ENCODE peak calls at places on chromosome 1, in eight cellular contexts. One of them, this sample, is unnamed.

GRCh38 chr1:64343105-64343960 is 126.6 kb upstream of the CACHD1 start:
- DNase-seq in iris pigment epithelial cell: peak
- DNase-seq in glomerular endothelial cell: peak
- DNase-seq in Ammon's horn: no peak
- DNase-seq in HFFc6: peak
- DNase-seq in upper lobe of left lung: no peak
- DNase-seq in brain microvascular endothelial cell: peak
- DNase-seq in NCI-H460: peak
- DNase-seq in this sample: peak

GRCh38 chr1:59691261-59691660 is 123.5 kb upstream of the HOOK1 start:
- DNase-seq in Ammon's horn: no peak
- DNase-seq in brain microvascular endothelial cell: no peak
- DNase-seq in NCI-H460: no peak
- DNase-seq in iris pigment epithelial cell: no peak
- DNase-seq in upper lobe of left lung: no peak
- DNase-seq in HFFc6: no peak
- DNase-seq in glomerular endothelial cell: no peak
- DNase-seq in this sample: no peak

GRCh38 chr1:55887103-55887712 is 672.0 kb upstream of the USP24 start:
- DNase-seq in Ammon's horn: no peak
- DNase-seq in upper lobe of left lung: no peak
- DNase-seq in glomerular endothelial cell: no peak
- DNase-seq in brain microvascular endothelial cell: no peak
- DNase-seq in HFFc6: no peak
- DNase-seq in iris pigment epithelial cell: no peak
- DNase-seq in NCI-H460: no peak
- DNase-seq in this sample: no peak

GRCh38 chr1:84780000-84780716 is 89.9 kb upstream of the SSX2IP start:
- DNase-seq in glomerular endothelial cell: no peak
- DNase-seq in Ammon's horn: peak
- DNase-seq in upper lobe of left lung: no peak
- DNase-seq in iris pigment epithelial cell: peak
- DNase-seq in HFFc6: no peak
- DNase-seq in brain microvascular endothelial cell: no peak
- DNase-seq in NCI-H460: no peak
- DNase-seq in this sample: no peak

GRCh38 chr1:223819730-223820514 is 25.8 kb downstream of the TP53BP2 start:
- DNase-seq in HFFc6: peak
- DNase-seq in NCI-H460: peak
- DNase-seq in glomerular endothelial cell: no peak
- DNase-seq in Ammon's horn: no peak
- DNase-seq in iris pigment epithelial cell: peak
- DNase-seq in upper lobe of left lung: no peak
- DNase-seq in brain microvascular endothelial cell: no peak
- DNase-seq in this sample: no peak

GRCh38 chr1:113244134-113244820 is 146.0 kb upstream of the MAGI3 start:
- DNase-seq in iris pigment epithelial cell: no peak
- DNase-seq in NCI-H460: no peak
- DNase-seq in glomerular endothelial cell: no peak
- DNase-seq in brain microvascular endothelial cell: no peak
- DNase-seq in upper lobe of left lung: no peak
- DNase-seq in HFFc6: no peak
- DNase-seq in Ammon's horn: no peak
- DNase-seq in this sample: no peak

GRCh38 chr1:220874201-220874655 is 5.0 kb upstream of the HLX start:
- DNase-seq in glomerular endothelial cell: peak
- DNase-seq in upper lobe of left lung: no peak
- DNase-seq in brain microvascular endothelial cell: peak
- DNase-seq in HFFc6: peak
- DNase-seq in NCI-H460: peak
- DNase-seq in iris pigment epithelial cell: peak
- DNase-seq in Ammon's horn: peak
- DNase-seq in this sample: peak

GRCh38 chr1:59332221-59332620 is 35.3 kb downstream of the FGGY start:
- DNase-seq in HFFc6: no peak
- DNase-seq in iris pigment epithelial cell: no peak
- DNase-seq in Ammon's horn: no peak
- DNase-seq in brain microvascular endothelial cell: no peak
- DNase-seq in NCI-H460: no peak
- DNase-seq in upper lobe of left lung: no peak
- DNase-seq in glomerular endothelial cell: no peak
- DNase-seq in this sample: no peak

GRCh38 chr1:77282187-77282865 is 507 bp downstream of the AK5 start:
- DNase-seq in Ammon's horn: no peak
- DNase-seq in NCI-H460: no peak
- DNase-seq in upper lobe of left lung: no peak
- DNase-seq in glomerular endothelial cell: no peak
- DNase-seq in brain microvascular endothelial cell: no peak
- DNase-seq in HFFc6: peak
- DNase-seq in iris pigment epithelial cell: peak
- DNase-seq in this sample: no peak

GRCh38 chr1:66489972-66490601 is 43.9 kb upstream of the SGIP1 start:
- DNase-seq in iris pigment epithelial cell: no peak
- DNase-seq in NCI-H460: no peak
- DNase-seq in HFFc6: peak
- DNase-seq in upper lobe of left lung: no peak
- DNase-seq in brain microvascular endothelial cell: no peak
- DNase-seq in Ammon's horn: no peak
- DNase-seq in glomerular endothelial cell: no peak
- DNase-seq in this sample: no peak

GRCh38 chr1:216523449-216524190 is 100.4 kb upstream of the USH2A start:
- DNase-seq in glomerular endothelial cell: no peak
- DNase-seq in Ammon's horn: no peak
- DNase-seq in NCI-H460: no peak
- DNase-seq in HFFc6: peak
- DNase-seq in upper lobe of left lung: no peak
- DNase-seq in iris pigment epithelial cell: peak
- DNase-seq in brain microvascular endothelial cell: no peak
- DNase-seq in this sample: no peak

GRCh38 chr1:29124366-29125236 is 898 bp upstream of the TMEM200B start:
- DNase-seq in iris pigment epithelial cell: peak
- DNase-seq in NCI-H460: peak
- DNase-seq in upper lobe of left lung: peak
- DNase-seq in brain microvascular endothelial cell: peak
- DNase-seq in glomerular endothelial cell: no peak
- DNase-seq in Ammon's horn: no peak
- DNase-seq in HFFc6: peak
- DNase-seq in this sample: peak

GRCh38 chr1:224745924-224746323 is 129.8 kb downstream of the CNIH3 start:
- DNase-seq in brain microvascular endothelial cell: no peak
- DNase-seq in HFFc6: no peak
- DNase-seq in glomerular endothelial cell: no peak
- DNase-seq in iris pigment epithelial cell: no peak
- DNase-seq in Ammon's horn: no peak
- DNase-seq in NCI-H460: no peak
- DNase-seq in upper lobe of left lung: no peak
- DNase-seq in this sample: no peak

GRCh38 chr1:200184196-200184595 is 156.7 kb downstream of the NR5A2 start:
- DNase-seq in iris pigment epithelial cell: peak
- DNase-seq in NCI-H460: peak
- DNase-seq in brain microvascular endothelial cell: no peak
- DNase-seq in glomerular endothelial cell: peak
- DNase-seq in Ammon's horn: peak
- DNase-seq in HFFc6: peak
- DNase-seq in upper lobe of left lung: no peak
- DNase-seq in this sample: peak

GRCh38 chr1:202005958-202006357 is 4.4 kb upstream of the ELF3 start:
- DNase-seq in iris pigment epithelial cell: peak
- DNase-seq in upper lobe of left lung: no peak
- DNase-seq in HFFc6: peak
- DNase-seq in glomerular endothelial cell: no peak
- DNase-seq in NCI-H460: no peak
- DNase-seq in brain microvascular endothelial cell: no peak
- DNase-seq in Ammon's horn: no peak
- DNase-seq in this sample: no peak

GRCh38 chr1:26278835-26279597 is 870 bp upstream of the SH3BGRL3 start:
- DNase-seq in upper lobe of left lung: no peak
- DNase-seq in iris pigment epithelial cell: peak
- DNase-seq in HFFc6: peak
- DNase-seq in Ammon's horn: peak
- DNase-seq in brain microvascular endothelial cell: no peak
- DNase-seq in NCI-H460: peak
- DNase-seq in glomerular endothelial cell: no peak
- DNase-seq in this sample: no peak

GRCh38 chr1:15424981-15425380 is 13.3 kb upstream of the CTRC start:
- DNase-seq in HFFc6: no peak
- DNase-seq in Ammon's horn: no peak
- DNase-seq in NCI-H460: no peak
- DNase-seq in glomerular endothelial cell: no peak
- DNase-seq in brain microvascular endothelial cell: no peak
- DNase-seq in upper lobe of left lung: no peak
- DNase-seq in iris pigment epithelial cell: no peak
- DNase-seq in this sample: no peak

GRCh38 chr1:9794081-9794480 is 29.7 kb downstream of the CLSTN1 start:
- DNase-seq in glomerular endothelial cell: no peak
- DNase-seq in upper lobe of left lung: no peak
- DNase-seq in iris pigment epithelial cell: no peak
- DNase-seq in brain microvascular endothelial cell: no peak
- DNase-seq in HFFc6: no peak
- DNase-seq in NCI-H460: no peak
- DNase-seq in Ammon's horn: no peak
- DNase-seq in this sample: no peak

GRCh38 chr1:205961970-205962820 is 18.9 kb upstream of the SLC26A9 start:
- DNase-seq in brain microvascular endothelial cell: no peak
- DNase-seq in upper lobe of left lung: no peak
- DNase-seq in iris pigment epithelial cell: peak
- DNase-seq in Ammon's horn: no peak
- DNase-seq in HFFc6: no peak
- DNase-seq in NCI-H460: no peak
- DNase-seq in glomerular endothelial cell: no peak
- DNase-seq in this sample: no peak

GRCh38 chr1:69263982-69264381 is 303.7 kb upstream of the LRRC7 start:
- DNase-seq in NCI-H460: no peak
- DNase-seq in brain microvascular endothelial cell: no peak
- DNase-seq in iris pigment epithelial cell: no peak
- DNase-seq in Ammon's horn: peak
- DNase-seq in upper lobe of left lung: no peak
- DNase-seq in HFFc6: no peak
- DNase-seq in glomerular endothelial cell: no peak
- DNase-seq in this sample: no peak

GRCh38 chr1:200620273-200621131 is at the start of gene KIF14:
- DNase-seq in HFFc6: peak
- DNase-seq in NCI-H460: peak
- DNase-seq in brain microvascular endothelial cell: peak
- DNase-seq in upper lobe of left lung: peak
- DNase-seq in glomerular endothelial cell: no peak
- DNase-seq in iris pigment epithelial cell: peak
- DNase-seq in Ammon's horn: peak
- DNase-seq in this sample: peak

GRCh38 chr1:115911298-115911697 is 65.0 kb upstream of the SLC22A15 start:
- DNase-seq in HFFc6: no peak
- DNase-seq in NCI-H460: no peak
- DNase-seq in brain microvascular endothelial cell: no peak
- DNase-seq in upper lobe of left lung: no peak
- DNase-seq in glomerular endothelial cell: no peak
- DNase-seq in iris pigment epithelial cell: no peak
- DNase-seq in Ammon's horn: no peak
- DNase-seq in this sample: no peak

GRCh38 chr1:211616231-211617031 is 37.5 kb upstream of the SLC30A1 start:
- DNase-seq in NCI-H460: no peak
- DNase-seq in brain microvascular endothelial cell: no peak
- DNase-seq in HFFc6: no peak
- DNase-seq in glomerular endothelial cell: no peak
- DNase-seq in iris pigment epithelial cell: no peak
- DNase-seq in upper lobe of left lung: peak
- DNase-seq in Ammon's horn: peak
- DNase-seq in this sample: no peak

GRCh38 chr1:40143891-40144575 is 17.2 kb upstream of the RLF start:
- DNase-seq in upper lobe of left lung: peak
- DNase-seq in glomerular endothelial cell: peak
- DNase-seq in HFFc6: peak
- DNase-seq in iris pigment epithelial cell: peak
- DNase-seq in Ammon's horn: peak
- DNase-seq in brain microvascular endothelial cell: peak
- DNase-seq in NCI-H460: peak
- DNase-seq in this sample: peak

GRCh38 chr1:1614204-1614953 is 921 bp upstream of the MIB2 start:
- DNase-seq in upper lobe of left lung: peak
- DNase-seq in HFFc6: peak
- DNase-seq in NCI-H460: no peak
- DNase-seq in brain microvascular endothelial cell: peak
- DNase-seq in iris pigment epithelial cell: peak
- DNase-seq in Ammon's horn: no peak
- DNase-seq in glomerular endothelial cell: no peak
- DNase-seq in this sample: no peak

GRCh38 chr1:1254667-1254998 is 8.1 kb upstream of the C1QTNF12 start:
- DNase-seq in upper lobe of left lung: no peak
- DNase-seq in Ammon's horn: no peak
- DNase-seq in NCI-H460: no peak
- DNase-seq in iris pigment epithelial cell: no peak
- DNase-seq in HFFc6: no peak
- DNase-seq in glomerular endothelial cell: no peak
- DNase-seq in brain microvascular endothelial cell: no peak
- DNase-seq in this sample: no peak

GRCh38 chr1:234914606-234915290 is 213.9 kb downstream of the TOMM20 start:
- DNase-seq in NCI-H460: no peak
- DNase-seq in iris pigment epithelial cell: no peak
- DNase-seq in brain microvascular endothelial cell: no peak
- DNase-seq in HFFc6: no peak
- DNase-seq in glomerular endothelial cell: no peak
- DNase-seq in Ammon's horn: no peak
- DNase-seq in upper lobe of left lung: no peak
- DNase-seq in this sample: no peak